ENCODE peak calls at places on chromosomes 11 and 22, in six cellular contexts. E is spleen, I is cardiac muscle cell, C is OCI-LY7, B is MM.1S, Y is coronary artery. G is an unnamed sample.

GRCh38 chr11:126411971-126412381 is 56.5 kb downstream of the ST3GAL4 start:
- DNase-seq in E (peak; percentile 41), I (peak; percentile 36), C (no peak), B (no peak), Y (peak; percentile 73), G (no peak)

GRCh38 chr11:68579455-68579854 is 104.9 kb upstream of the GAL start:
- DNase-seq in E (no peak), I (no peak), C (no peak), B (no peak), Y (no peak), G (no peak)

GRCh38 chr22:30968015-30968923 is at the start of gene MORC2:
- DNase-seq in E (no peak), I (no peak), C (no peak), B (peak; percentile 52), Y (peak; percentile 84), G (no peak)

GRCh38 chr11:75479598-75479986 is 46.1 kb downstream of the GDPD5 start:
- DNase-seq in E (no peak), I (no peak), C (no peak), B (no peak), Y (no peak), G (no peak)

GRCh38 chr11:102703826-102704493 is 1.6 kb downstream of the MMP27 start:
- DNase-seq in E (no peak), I (no peak), C (no peak), B (no peak), Y (no peak), G (no peak)

GRCh38 chr11:12800032-12800671 is 125.9 kb downstream of the TEAD1 start:
- DNase-seq in E (no peak), I (peak; percentile 72), C (no peak), B (no peak), Y (no peak), G (no peak)

GRCh38 chr11:86790073-86790727 is 10.1 kb upstream of the PRSS23 start:
- DNase-seq in E (no peak), I (no peak), C (no peak), B (no peak), Y (no peak), G (no peak)

GRCh38 chr11:97977726-97978125 is 1043.0 kb upstream of the CNTN5 start:
- DNase-seq in E (no peak), I (no peak), C (no peak), B (no peak), Y (no peak), G (no peak)

GRCh38 chr11:130070829-130071205 is 1.1 kb downstream of the APLP2 start:
- DNase-seq in E (peak; percentile 86), I (peak; percentile 54), C (peak; percentile 48), B (peak; percentile 8), Y (no peak), G (no peak)

GRCh38 chr11:33263549-33263948 is 6.4 kb downstream of the HIPK3 start:
- DNase-seq in E (no peak), I (no peak), C (no peak), B (no peak), Y (no peak), G (no peak)

GRCh38 chr11:567036-567628 is 6.4 kb downstream of the RASSF7 start:
- DNase-seq in E (peak; percentile 78), I (no peak), C (no peak), B (peak; percentile 5), Y (no peak), G (no peak)

GRCh38 chr11:567629-568258 is 7.0 kb downstream of the RASSF7 start:
- DNase-seq in E (peak; percentile 87), I (no peak), C (no peak), B (peak; percentile 6), Y (no peak), G (no peak)

GRCh38 chr11:568306-569259 is 7.7 kb upstream of the PHRF1 start:
- DNase-seq in E (peak; percentile 97), I (peak; percentile 97), C (peak; percentile 97), B (peak; percentile 96), Y (peak; percentile 94), G (peak; percentile 70)

GRCh38 chr11:563812-564578 is 3.2 kb downstream of the RASSF7 start:
- DNase-seq in E (peak; percentile 75), I (no peak), C (no peak), B (no peak), Y (no peak), G (no peak)

GRCh38 chr11:565921-566509 is 5.2 kb downstream of the RASSF7 start:
- DNase-seq in E (peak; percentile 75), I (no peak), C (no peak), B (peak; percentile 3), Y (no peak), G (no peak)
- TF ChIP-seq CTCF in E (no peak), I (no peak), C (no peak), B (no peak), Y (no peak), G (peak; percentile 13)

GRCh38 chr11:2987881-2988280 is 4.2 kb downstream of the NAP1L4 start:
- DNase-seq in E (no peak), I (no peak), C (no peak), B (peak; percentile 16), Y (no peak), G (no peak)
- H3K4me3 ChIP-seq in E (peak overlapping the region; percentile 77), I (no peak overlapping the region), C (peak overlapping the region; percentile 97), B (peak overlapping the region; percentile 98), Y (no peak overlapping the region), G (peak overlapping the region; percentile 86)

DNA sequence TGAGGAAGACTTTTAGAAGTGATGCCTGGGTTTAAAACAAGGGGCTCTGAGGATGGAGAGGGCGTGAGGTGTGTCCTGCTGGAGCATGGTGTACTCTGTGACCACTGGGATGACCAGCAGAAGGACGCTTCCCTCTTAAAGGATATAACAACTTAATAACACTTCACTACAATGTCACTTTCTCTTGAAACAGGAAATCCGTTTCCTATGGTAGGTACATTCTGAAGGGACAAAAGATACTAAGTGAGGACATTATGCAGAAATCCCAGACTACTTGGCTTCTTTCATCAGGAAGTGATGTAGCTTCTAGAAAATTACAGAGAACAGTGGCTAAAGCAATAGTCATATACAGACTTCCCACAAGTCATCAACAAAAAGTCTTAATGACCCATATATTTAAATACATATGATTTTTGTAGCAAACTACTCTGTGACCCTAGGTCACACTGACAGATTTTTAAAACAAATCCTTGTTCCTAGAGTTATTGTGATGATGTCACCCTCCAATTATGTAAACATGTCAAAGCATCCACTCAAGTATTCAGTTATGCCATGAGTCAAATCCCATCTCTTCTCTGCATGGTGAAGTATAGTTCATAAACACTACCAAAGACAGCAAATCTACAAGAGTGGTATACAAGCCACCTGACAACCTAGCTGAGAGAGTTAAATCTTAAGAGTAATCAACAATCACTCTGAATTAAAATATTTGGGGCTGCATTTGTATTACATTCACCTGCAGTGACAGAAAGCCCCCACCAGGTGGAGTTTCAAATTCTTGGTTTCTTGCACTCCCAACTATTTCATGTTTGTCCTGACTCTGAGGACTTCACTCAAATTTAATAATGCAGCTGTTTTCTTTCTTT is 32.8 kb downstream of the PITPNB start:
- DNase-seq in E (no peak), I (peak; percentile 66), C (peak; percentile 62), B (peak; percentile 48), Y (no peak), G (no peak)
- TF ChIP-seq CTCF in E (peak; percentile 79), I (peak; percentile 80), C (peak; percentile 98), B (peak; percentile 75), Y (peak; percentile 77), G (peak; percentile 75)

GRCh38 chr22:19958083-19959042 is 16.7 kb upstream of the TXNRD2 start:
- DNase-seq in E (peak; percentile 47), I (no peak), C (no peak), B (no peak), Y (no peak), G (no peak)
- H3K4me3 ChIP-seq in E (no peak overlapping the region), I (peak overlapping the region; percentile 29), C (no peak overlapping the region), B (no peak overlapping the region), Y (no peak overlapping the region), G (no peak overlapping the region)

DNA sequence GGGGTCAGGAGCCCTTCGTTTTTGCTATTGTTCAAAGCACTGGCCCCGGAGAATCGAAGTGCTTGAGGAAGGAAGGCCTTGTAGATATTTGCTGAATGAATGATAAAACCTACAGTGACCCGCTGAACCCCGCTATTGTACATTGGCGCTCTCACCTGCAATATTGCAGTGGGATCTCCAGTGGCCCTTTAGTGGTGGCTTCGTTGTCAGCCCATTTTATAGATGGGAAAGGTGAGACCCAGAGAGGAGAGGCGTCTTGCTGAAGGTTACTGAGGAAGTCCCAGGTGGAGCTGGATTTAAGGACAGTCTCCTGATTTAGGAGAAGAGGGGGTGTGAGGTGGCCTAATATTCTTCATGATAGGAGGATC is 1.2 kb downstream of the CDC42EP2 start:
- DNase-seq in E (no peak), I (no peak), C (no peak), B (no peak), Y (no peak), G (no peak)
- TF ChIP-seq CTCF in E (peak; percentile 40), I (no peak), C (peak; percentile 25), B (peak; percentile 8), Y (no peak), G (no peak)

GRCh38 chr11:115901069-115901468 is 396.9 kb upstream of the CADM1 start:
- DNase-seq in E (no peak), I (no peak), C (no peak), B (no peak), Y (no peak), G (no peak)
- H3K4me3 ChIP-seq in E (no peak overlapping the region), I (no peak overlapping the region), C (no peak overlapping the region), B (no peak overlapping the region), Y (no peak overlapping the region), G (no peak overlapping the region)

GRCh38 chr11:131889146-131889577 is 518.7 kb downstream of the NTM start:
- DNase-seq in E (no peak), I (peak; percentile 24), C (no peak), B (no peak), Y (no peak), G (no peak)

GRCh38 chr11:131893103-131893502 is 522.7 kb downstream of the NTM start:
- DNase-seq in E (no peak), I (no peak), C (no peak), B (no peak), Y (no peak), G (peak; percentile 59)

GRCh38 chr11:131888230-131888826 is 517.9 kb downstream of the NTM start:
- DNase-seq in E (no peak), I (no peak), C (no peak), B (no peak), Y (no peak), G (no peak)

GRCh38 chr11:131886201-131886600 is 515.8 kb downstream of the NTM start:
- DNase-seq in E (no peak), I (no peak), C (no peak), B (no peak), Y (no peak), G (no peak)

GRCh38 chr11:131889760-131890620 is 519.6 kb downstream of the NTM start:
- DNase-seq in E (no peak), I (peak; percentile 28), C (no peak), B (no peak), Y (no peak), G (no peak)
- TF ChIP-seq CTCF in E (no peak), I (no peak), C (no peak), B (no peak), Y (no peak), G (no peak)

GRCh38 chr22:16959345-16959930 is 48.6 kb downstream of the GAB4 start:
- DNase-seq in E (no peak), I (no peak), C (no peak), B (no peak), Y (no peak), G (no peak)
- H3K4me3 ChIP-seq in E (no peak overlapping the region), I (no peak overlapping the region), C (no peak overlapping the region), B (no peak overlapping the region), Y (no peak overlapping the region), G (no peak overlapping the region)